ENCODE peak calls at places on chromosomes 13 and 19, in six cellular contexts. One of them, this sample, is unnamed.

GRCh38 chr13:54489359-54489758 is 1460.7 kb downstream of the OLFM4 start:
- DNase-seq in stimulated activated CD4-positive, alpha-beta T cell treated with anti-CD3 and anti-CD28 coated beads, Interleukin-1b, Interleukin-23, amount 100 ng/mL, for 24 hours: no peak
- DNase-seq in NCI-H1417: no peak
- DNase-seq in activated CD4-positive, CD25-positive, alpha-beta regulatory T cell treated with anti-CD3 and anti-CD28 coated beads, Interleukin-2, amount 50 U/mL, for 16 hours: no peak
- DNase-seq in CD8-positive, alpha-beta T cell: no peak
- DNase-seq in hippocampal formation: no peak
- DNase-seq in this sample: no peak

GRCh38 chr19:55076321-55076720 is 652 bp downstream of the EPS8L1 start:
- DNase-seq in stimulated activated CD4-positive, alpha-beta T cell treated with anti-CD3 and anti-CD28 coated beads, Interleukin-1b, Interleukin-23, amount 100 ng/mL, for 24 hours: no peak
- DNase-seq in NCI-H1417: no peak
- DNase-seq in activated CD4-positive, CD25-positive, alpha-beta regulatory T cell treated with anti-CD3 and anti-CD28 coated beads, Interleukin-2, amount 50 U/mL, for 16 hours: no peak
- DNase-seq in CD8-positive, alpha-beta T cell: no peak
- DNase-seq in hippocampal formation: no peak
- DNase-seq in this sample: no peak

GRCh38 chr19:1365964-1366695 is 17.6 kb upstream of the NDUFS7 start:
- DNase-seq in stimulated activated CD4-positive, alpha-beta T cell treated with anti-CD3 and anti-CD28 coated beads, Interleukin-1b, Interleukin-23, amount 100 ng/mL, for 24 hours: no peak
- DNase-seq in NCI-H1417: no peak
- DNase-seq in activated CD4-positive, CD25-positive, alpha-beta regulatory T cell treated with anti-CD3 and anti-CD28 coated beads, Interleukin-2, amount 50 U/mL, for 16 hours: no peak
- DNase-seq in CD8-positive, alpha-beta T cell: no peak
- DNase-seq in hippocampal formation: no peak
- DNase-seq in this sample: no peak

GRCh38 chr13:113080901-113081521 is 24.6 kb upstream of the F7 start:
- DNase-seq in stimulated activated CD4-positive, alpha-beta T cell treated with anti-CD3 and anti-CD28 coated beads, Interleukin-1b, Interleukin-23, amount 100 ng/mL, for 24 hours: no peak
- DNase-seq in NCI-H1417: no peak
- DNase-seq in activated CD4-positive, CD25-positive, alpha-beta regulatory T cell treated with anti-CD3 and anti-CD28 coated beads, Interleukin-2, amount 50 U/mL, for 16 hours: no peak
- DNase-seq in CD8-positive, alpha-beta T cell: no peak
- DNase-seq in hippocampal formation: no peak
- DNase-seq in this sample: no peak

GRCh38 chr19:22545751-22546150 is 88.4 kb upstream of the ZNF492 start:
- DNase-seq in stimulated activated CD4-positive, alpha-beta T cell treated with anti-CD3 and anti-CD28 coated beads, Interleukin-1b, Interleukin-23, amount 100 ng/mL, for 24 hours: no peak
- DNase-seq in NCI-H1417: peak
- DNase-seq in activated CD4-positive, CD25-positive, alpha-beta regulatory T cell treated with anti-CD3 and anti-CD28 coated beads, Interleukin-2, amount 50 U/mL, for 16 hours: no peak
- DNase-seq in CD8-positive, alpha-beta T cell: no peak
- DNase-seq in hippocampal formation: peak
- DNase-seq in this sample: no peak

GRCh38 chr13:67095621-67096020 is 134.5 kb downstream of the PCDH9 start:
- DNase-seq in stimulated activated CD4-positive, alpha-beta T cell treated with anti-CD3 and anti-CD28 coated beads, Interleukin-1b, Interleukin-23, amount 100 ng/mL, for 24 hours: no peak
- DNase-seq in NCI-H1417: no peak
- DNase-seq in activated CD4-positive, CD25-positive, alpha-beta regulatory T cell treated with anti-CD3 and anti-CD28 coated beads, Interleukin-2, amount 50 U/mL, for 16 hours: no peak
- DNase-seq in CD8-positive, alpha-beta T cell: no peak
- DNase-seq in hippocampal formation: no peak
- DNase-seq in this sample: no peak

GRCh38 chr19:44548736-44549135 is 19.3 kb upstream of the CEACAM20 start:
- DNase-seq in stimulated activated CD4-positive, alpha-beta T cell treated with anti-CD3 and anti-CD28 coated beads, Interleukin-1b, Interleukin-23, amount 100 ng/mL, for 24 hours: no peak
- DNase-seq in NCI-H1417: no peak
- DNase-seq in activated CD4-positive, CD25-positive, alpha-beta regulatory T cell treated with anti-CD3 and anti-CD28 coated beads, Interleukin-2, amount 50 U/mL, for 16 hours: no peak
- DNase-seq in CD8-positive, alpha-beta T cell: no peak
- DNase-seq in hippocampal formation: no peak
- DNase-seq in this sample: no peak

GRCh38 chr19:34733266-34733825 is 697 bp upstream of the ZNF181 start:
- DNase-seq in stimulated activated CD4-positive, alpha-beta T cell treated with anti-CD3 and anti-CD28 coated beads, Interleukin-1b, Interleukin-23, amount 100 ng/mL, for 24 hours: no peak
- DNase-seq in NCI-H1417: no peak
- DNase-seq in activated CD4-positive, CD25-positive, alpha-beta regulatory T cell treated with anti-CD3 and anti-CD28 coated beads, Interleukin-2, amount 50 U/mL, for 16 hours: no peak
- DNase-seq in CD8-positive, alpha-beta T cell: no peak
- DNase-seq in hippocampal formation: no peak
- DNase-seq in this sample: no peak

GRCh38 chr13:104006625-104007061 is 940.4 kb upstream of the SLC10A2 start:
- DNase-seq in stimulated activated CD4-positive, alpha-beta T cell treated with anti-CD3 and anti-CD28 coated beads, Interleukin-1b, Interleukin-23, amount 100 ng/mL, for 24 hours: no peak
- DNase-seq in NCI-H1417: no peak
- DNase-seq in activated CD4-positive, CD25-positive, alpha-beta regulatory T cell treated with anti-CD3 and anti-CD28 coated beads, Interleukin-2, amount 50 U/mL, for 16 hours: no peak
- DNase-seq in CD8-positive, alpha-beta T cell: no peak
- DNase-seq in hippocampal formation: no peak
- DNase-seq in this sample: no peak

GRCh38 chr13:112892759-112893569 is 76.0 kb upstream of the MCF2L start:
- DNase-seq in stimulated activated CD4-positive, alpha-beta T cell treated with anti-CD3 and anti-CD28 coated beads, Interleukin-1b, Interleukin-23, amount 100 ng/mL, for 24 hours: no peak
- DNase-seq in NCI-H1417: peak
- DNase-seq in activated CD4-positive, CD25-positive, alpha-beta regulatory T cell treated with anti-CD3 and anti-CD28 coated beads, Interleukin-2, amount 50 U/mL, for 16 hours: no peak
- DNase-seq in CD8-positive, alpha-beta T cell: no peak
- DNase-seq in hippocampal formation: no peak
- DNase-seq in this sample: no peak

GRCh38 chr13:42396501-42396900 is 124.5 kb downstream of the AKAP11 start:
- DNase-seq in stimulated activated CD4-positive, alpha-beta T cell treated with anti-CD3 and anti-CD28 coated beads, Interleukin-1b, Interleukin-23, amount 100 ng/mL, for 24 hours: no peak
- DNase-seq in NCI-H1417: no peak
- DNase-seq in activated CD4-positive, CD25-positive, alpha-beta regulatory T cell treated with anti-CD3 and anti-CD28 coated beads, Interleukin-2, amount 50 U/mL, for 16 hours: no peak
- DNase-seq in CD8-positive, alpha-beta T cell: no peak
- DNase-seq in hippocampal formation: no peak
- DNase-seq in this sample: no peak

GRCh38 chr13:41177616-41178015 is 16.8 kb downstream of the KBTBD7 start:
- DNase-seq in stimulated activated CD4-positive, alpha-beta T cell treated with anti-CD3 and anti-CD28 coated beads, Interleukin-1b, Interleukin-23, amount 100 ng/mL, for 24 hours: no peak
- DNase-seq in NCI-H1417: no peak
- DNase-seq in activated CD4-positive, CD25-positive, alpha-beta regulatory T cell treated with anti-CD3 and anti-CD28 coated beads, Interleukin-2, amount 50 U/mL, for 16 hours: no peak
- DNase-seq in CD8-positive, alpha-beta T cell: no peak
- DNase-seq in hippocampal formation: no peak
- DNase-seq in this sample: no peak

GRCh38 chr13:107466326-107466725 is 749.0 kb downstream of the LIG4 start:
- DNase-seq in stimulated activated CD4-positive, alpha-beta T cell treated with anti-CD3 and anti-CD28 coated beads, Interleukin-1b, Interleukin-23, amount 100 ng/mL, for 24 hours: no peak
- DNase-seq in NCI-H1417: no peak
- DNase-seq in activated CD4-positive, CD25-positive, alpha-beta regulatory T cell treated with anti-CD3 and anti-CD28 coated beads, Interleukin-2, amount 50 U/mL, for 16 hours: no peak
- DNase-seq in CD8-positive, alpha-beta T cell: no peak
- DNase-seq in hippocampal formation: no peak
- DNase-seq in this sample: no peak

GRCh38 chr13:33014291-33014690 is 1.9 kb upstream of the KL start:
- DNase-seq in stimulated activated CD4-positive, alpha-beta T cell treated with anti-CD3 and anti-CD28 coated beads, Interleukin-1b, Interleukin-23, amount 100 ng/mL, for 24 hours: no peak
- DNase-seq in NCI-H1417: no peak
- DNase-seq in activated CD4-positive, CD25-positive, alpha-beta regulatory T cell treated with anti-CD3 and anti-CD28 coated beads, Interleukin-2, amount 50 U/mL, for 16 hours: no peak
- DNase-seq in CD8-positive, alpha-beta T cell: no peak
- DNase-seq in hippocampal formation: no peak
- DNase-seq in this sample: no peak

GRCh38 chr19:2308114-2308556 is at the start of gene LINGO3:
- DNase-seq in stimulated activated CD4-positive, alpha-beta T cell treated with anti-CD3 and anti-CD28 coated beads, Interleukin-1b, Interleukin-23, amount 100 ng/mL, for 24 hours: no peak
- DNase-seq in NCI-H1417: peak
- DNase-seq in activated CD4-positive, CD25-positive, alpha-beta regulatory T cell treated with anti-CD3 and anti-CD28 coated beads, Interleukin-2, amount 50 U/mL, for 16 hours: no peak
- DNase-seq in CD8-positive, alpha-beta T cell: no peak
- DNase-seq in hippocampal formation: no peak
- DNase-seq in this sample: no peak

GRCh38 chr13:20609145-20609544 is 42.2 kb downstream of the IFT88 start:
- DNase-seq in stimulated activated CD4-positive, alpha-beta T cell treated with anti-CD3 and anti-CD28 coated beads, Interleukin-1b, Interleukin-23, amount 100 ng/mL, for 24 hours: no peak
- DNase-seq in NCI-H1417: no peak
- DNase-seq in activated CD4-positive, CD25-positive, alpha-beta regulatory T cell treated with anti-CD3 and anti-CD28 coated beads, Interleukin-2, amount 50 U/mL, for 16 hours: no peak
- DNase-seq in CD8-positive, alpha-beta T cell: no peak
- DNase-seq in hippocampal formation: no peak
- DNase-seq in this sample: no peak

GRCh38 chr13:67515895-67516294 is 285.8 kb upstream of the PCDH9 start:
- DNase-seq in stimulated activated CD4-positive, alpha-beta T cell treated with anti-CD3 and anti-CD28 coated beads, Interleukin-1b, Interleukin-23, amount 100 ng/mL, for 24 hours: no peak
- DNase-seq in NCI-H1417: no peak
- DNase-seq in activated CD4-positive, CD25-positive, alpha-beta regulatory T cell treated with anti-CD3 and anti-CD28 coated beads, Interleukin-2, amount 50 U/mL, for 16 hours: no peak
- DNase-seq in CD8-positive, alpha-beta T cell: no peak
- DNase-seq in hippocampal formation: no peak
- DNase-seq in this sample: no peak

GRCh38 chr13:102003848-102004570 is 397.8 kb downstream of the FGF14 start:
- DNase-seq in stimulated activated CD4-positive, alpha-beta T cell treated with anti-CD3 and anti-CD28 coated beads, Interleukin-1b, Interleukin-23, amount 100 ng/mL, for 24 hours: no peak
- DNase-seq in NCI-H1417: no peak
- DNase-seq in activated CD4-positive, CD25-positive, alpha-beta regulatory T cell treated with anti-CD3 and anti-CD28 coated beads, Interleukin-2, amount 50 U/mL, for 16 hours: no peak
- DNase-seq in CD8-positive, alpha-beta T cell: no peak
- DNase-seq in hippocampal formation: no peak
- DNase-seq in this sample: no peak

GRCh38 chr19:50676625-50677197 is 27.5 kb downstream of the C19orf81 start:
- DNase-seq in stimulated activated CD4-positive, alpha-beta T cell treated with anti-CD3 and anti-CD28 coated beads, Interleukin-1b, Interleukin-23, amount 100 ng/mL, for 24 hours: no peak
- DNase-seq in NCI-H1417: no peak
- DNase-seq in activated CD4-positive, CD25-positive, alpha-beta regulatory T cell treated with anti-CD3 and anti-CD28 coated beads, Interleukin-2, amount 50 U/mL, for 16 hours: no peak
- DNase-seq in CD8-positive, alpha-beta T cell: no peak
- DNase-seq in hippocampal formation: no peak
- DNase-seq in this sample: no peak

GRCh38 chr13:100547805-100548204 is 40.8 kb downstream of the GGACT start:
- DNase-seq in stimulated activated CD4-positive, alpha-beta T cell treated with anti-CD3 and anti-CD28 coated beads, Interleukin-1b, Interleukin-23, amount 100 ng/mL, for 24 hours: no peak
- DNase-seq in NCI-H1417: no peak
- DNase-seq in activated CD4-positive, CD25-positive, alpha-beta regulatory T cell treated with anti-CD3 and anti-CD28 coated beads, Interleukin-2, amount 50 U/mL, for 16 hours: no peak
- DNase-seq in CD8-positive, alpha-beta T cell: no peak
- DNase-seq in hippocampal formation: no peak
- DNase-seq in this sample: no peak

GRCh38 chr19:55069137-55069858 is 6.3 kb upstream of the RDH13 start:
- DNase-seq in stimulated activated CD4-positive, alpha-beta T cell treated with anti-CD3 and anti-CD28 coated beads, Interleukin-1b, Interleukin-23, amount 100 ng/mL, for 24 hours: no peak
- DNase-seq in NCI-H1417: peak
- DNase-seq in activated CD4-positive, CD25-positive, alpha-beta regulatory T cell treated with anti-CD3 and anti-CD28 coated beads, Interleukin-2, amount 50 U/mL, for 16 hours: no peak
- DNase-seq in CD8-positive, alpha-beta T cell: no peak
- DNase-seq in hippocampal formation: no peak
- DNase-seq in this sample: no peak

GRCh38 chr13:21014666-21015170 is 46.7 kb downstream of the LATS2 start:
- DNase-seq in stimulated activated CD4-positive, alpha-beta T cell treated with anti-CD3 and anti-CD28 coated beads, Interleukin-1b, Interleukin-23, amount 100 ng/mL, for 24 hours: no peak
- DNase-seq in NCI-H1417: no peak
- DNase-seq in activated CD4-positive, CD25-positive, alpha-beta regulatory T cell treated with anti-CD3 and anti-CD28 coated beads, Interleukin-2, amount 50 U/mL, for 16 hours: no peak
- DNase-seq in CD8-positive, alpha-beta T cell: no peak
- DNase-seq in hippocampal formation: no peak
- DNase-seq in this sample: no peak

GRCh38 chr13:99467764-99468163 is 33.5 kb upstream of the TM9SF2 start:
- DNase-seq in stimulated activated CD4-positive, alpha-beta T cell treated with anti-CD3 and anti-CD28 coated beads, Interleukin-1b, Interleukin-23, amount 100 ng/mL, for 24 hours: no peak
- DNase-seq in NCI-H1417: no peak
- DNase-seq in activated CD4-positive, CD25-positive, alpha-beta regulatory T cell treated with anti-CD3 and anti-CD28 coated beads, Interleukin-2, amount 50 U/mL, for 16 hours: no peak
- DNase-seq in CD8-positive, alpha-beta T cell: no peak
- DNase-seq in hippocampal formation: no peak
- DNase-seq in this sample: no peak